ENCODE peak calls at places on chromosomes 2 and 18, in four cellular contexts. One of them, this sample, is unnamed. For H3K4me1, the result is how much of the 10 kb centered on the place peaks cover.

GRCh38 chr2:191020742-191021381 is 6.9 kb upstream of the STAT1 start:
- DNase-seq in H1: no peak
- DNase-seq in GM12878: no peak
- DNase-seq in HepG2: peak
- DNase-seq in this sample: no peak

GRCh38 chr18:44946529-44947113 is 265.9 kb downstream of the SETBP1 start:
- DNase-seq in HepG2: no peak
- DNase-seq in GM12878: no peak
- DNase-seq in H1: no peak
- DNase-seq in this sample: no peak

GRCh38 chr2:24924732-24925131 is 4.7 kb upstream of the ADCY3 start:
- DNase-seq in GM12878: no peak
- DNase-seq in H1: no peak
- DNase-seq in HepG2: no peak
- DNase-seq in this sample: no peak

GRCh38 chr2:73823916-73824523 is 4.7 kb upstream of the STAMBP start:
- DNase-seq in HepG2: peak
- DNase-seq in H1: no peak
- DNase-seq in GM12878: peak
- DNase-seq in this sample: peak

GRCh38 chr2:43223412-43224040 is 2.9 kb downstream of the ZFP36L2 start:
- DNase-seq in HepG2: no peak
- DNase-seq in H1: no peak
- DNase-seq in GM12878: no peak
- DNase-seq in this sample: no peak

GRCh38 chr2:200300650-200301314 is 5.7 kb upstream of the SPATS2L start:
- DNase-seq in GM12878: no peak
- DNase-seq in H1: no peak
- DNase-seq in HepG2: no peak
- DNase-seq in this sample: no peak

GRCh38 chr2:215530191-215530968 is 94.5 kb upstream of the FN1 start:
- DNase-seq in GM12878: no peak
- DNase-seq in HepG2: no peak
- DNase-seq in H1: no peak
- DNase-seq in this sample: no peak

GRCh38 chr2:97908208-97908676 is 87.5 kb downstream of the TMEM131 start:
- DNase-seq in GM12878: peak
- DNase-seq in HepG2: no peak
- DNase-seq in H1: no peak
- DNase-seq in this sample: no peak

GRCh38 chr2:216713691-216714411 is 18.5 kb upstream of the IGFBP5 start:
- DNase-seq in HepG2: no peak
- DNase-seq in H1: no peak
- DNase-seq in GM12878: no peak
- DNase-seq in this sample: no peak

GRCh38 chr2:9329497-9329896 is 93.8 kb downstream of the ITGB1BP1 start:
- DNase-seq in GM12878: no peak
- DNase-seq in HepG2: no peak
- DNase-seq in H1: no peak
- DNase-seq in this sample: no peak

GRCh38 chr2:26034597-26035067 is 748 bp downstream of the RAB10 start:
- DNase-seq in GM12878: no peak
- DNase-seq in H1: no peak
- DNase-seq in HepG2: no peak
- DNase-seq in this sample: no peak

GRCh38 chr2:234710587-234710986 is 213.7 kb upstream of the ARL4C start:
- DNase-seq in HepG2: peak
- DNase-seq in H1: no peak
- DNase-seq in GM12878: no peak
- DNase-seq in this sample: no peak

GRCh38 chr2:136281281-136282117 is 163.6 kb upstream of the CXCR4 start:
- DNase-seq in HepG2: no peak
- DNase-seq in H1: no peak
- DNase-seq in GM12878: peak
- DNase-seq in this sample: no peak

GRCh38 chr18:42001801-42002200 is 46.8 kb downstream of the PIK3C3 start:
- DNase-seq in HepG2: no peak
- DNase-seq in H1: no peak
- DNase-seq in GM12878: no peak
- DNase-seq in this sample: no peak

GRCh38 chr2:181586569-181587076 is 70.3 kb downstream of the CERKL start:
- DNase-seq in HepG2: no peak
- DNase-seq in H1: no peak
- DNase-seq in GM12878: peak
- DNase-seq in this sample: no peak

GRCh38 chr2:240503848-240504247 is 53.9 kb downstream of the ANKMY1 start:
- DNase-seq in HepG2: no peak
- DNase-seq in H1: no peak
- DNase-seq in GM12878: no peak
- DNase-seq in this sample: no peak

GRCh38 chr2:28394997-28395333 is 2.3 kb downstream of the FOSL2 start:
- DNase-seq in H1: no peak
- DNase-seq in GM12878: no peak
- DNase-seq in HepG2: no peak
- DNase-seq in this sample: no peak

GRCh38 chr18:41992066-41992465 is 37.0 kb downstream of the PIK3C3 start:
- DNase-seq in HepG2: no peak
- DNase-seq in GM12878: peak
- DNase-seq in H1: no peak
- DNase-seq in this sample: no peak

DNA sequence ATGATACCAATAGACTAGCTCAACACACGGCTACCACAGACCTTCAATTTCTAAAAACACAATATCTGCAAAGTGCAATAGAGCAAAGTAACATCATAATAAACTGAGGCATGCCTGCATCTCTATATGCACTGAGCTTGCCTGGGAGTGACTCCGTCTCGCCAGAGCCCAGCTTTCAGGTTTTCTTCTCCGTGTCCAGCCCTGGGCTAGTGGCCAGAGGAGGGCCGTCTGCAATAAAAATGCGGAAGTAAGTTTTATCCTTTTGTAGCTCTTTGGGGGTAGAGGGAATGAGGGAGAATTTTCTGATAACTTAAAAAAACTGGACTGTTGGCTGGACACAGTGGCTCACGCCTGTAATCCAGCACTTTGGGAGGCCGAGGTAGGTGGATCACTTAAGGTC is 41.0 kb upstream of the GPR17 start:
- DNase-seq in HepG2: no peak
- DNase-seq in GM12878: no peak
- DNase-seq in H1: no peak
- DNase-seq in this sample: no peak
- H3K4me1 ChIP-seq in HepG2: under half
- H3K4me1 ChIP-seq in GM12878: under half
- H3K4me1 ChIP-seq in H1: under half
- H3K4me1 ChIP-seq in this sample: under half

DNA sequence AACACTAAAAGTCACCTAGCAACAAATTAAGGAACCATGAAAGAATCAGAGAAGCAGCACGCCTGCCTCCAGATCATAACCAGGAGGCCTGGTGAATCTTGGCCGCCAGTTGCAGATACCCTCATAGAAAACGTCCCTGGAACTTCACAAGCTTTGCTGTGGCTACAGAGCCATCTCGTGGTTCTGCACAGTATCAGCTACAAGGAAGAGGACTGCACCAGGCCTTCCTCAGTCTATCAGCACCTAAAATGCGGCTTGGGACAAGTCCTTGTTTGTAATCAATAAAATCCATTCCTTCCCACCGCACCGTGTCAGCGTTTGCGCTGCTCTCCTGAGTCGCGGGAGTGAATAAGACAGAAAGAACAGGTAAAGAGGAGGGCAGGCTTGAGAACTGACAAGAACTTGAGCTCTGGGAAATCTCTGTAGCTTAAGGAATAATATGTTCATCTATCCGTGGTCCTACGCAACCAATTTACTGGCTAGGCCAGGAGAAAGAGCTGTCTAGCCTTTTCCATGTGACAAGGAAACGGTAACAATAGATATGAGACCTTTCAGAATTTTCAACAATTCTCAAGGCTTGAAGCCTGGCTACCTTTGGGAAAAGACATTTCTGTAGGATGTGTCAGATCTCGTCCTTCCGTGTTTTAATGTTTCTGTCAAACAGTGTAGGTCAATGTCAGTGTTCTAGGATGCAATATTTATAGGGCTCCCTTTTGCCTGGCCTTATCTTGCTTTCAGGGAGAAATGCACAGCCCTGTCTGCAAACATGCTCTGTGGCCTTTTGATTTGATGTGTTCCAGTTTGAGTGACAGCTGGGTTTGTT is 128.5 kb upstream of the RAB12 start:
- DNase-seq in GM12878: no peak
- DNase-seq in H1: no peak
- DNase-seq in HepG2: peak
- DNase-seq in this sample: peak
- TF ChIP-seq SUZ12 in GM12878: no peak
- TF ChIP-seq SUZ12 in H1: no peak
- TF ChIP-seq SUZ12 in HepG2: no peak
- TF ChIP-seq SUZ12 in this sample: no peak

GRCh38 chr2:16821696-16822095 is 156.1 kb upstream of the CYRIA start:
- DNase-seq in GM12878: no peak
- DNase-seq in HepG2: no peak
- DNase-seq in H1: no peak
- DNase-seq in this sample: no peak
- H3K4me3 ChIP-seq in GM12878: no peak
- H3K4me3 ChIP-seq in HepG2: no peak
- H3K4me3 ChIP-seq in H1: no peak
- H3K4me3 ChIP-seq in this sample: no peak

GRCh38 chr2:198117397-198118041 is 313.1 kb downstream of the PLCL1 start:
- DNase-seq in HepG2: no peak
- DNase-seq in H1: no peak
- DNase-seq in GM12878: no peak
- DNase-seq in this sample: no peak

GRCh38 chr2:198116652-198117175 is 312.3 kb downstream of the PLCL1 start:
- DNase-seq in HepG2: no peak
- DNase-seq in GM12878: no peak
- DNase-seq in H1: no peak
- DNase-seq in this sample: no peak

GRCh38 chr2:198114064-198114463 is 309.7 kb downstream of the PLCL1 start:
- DNase-seq in GM12878: no peak
- DNase-seq in HepG2: no peak
- DNase-seq in H1: no peak
- DNase-seq in this sample: no peak

GRCh38 chr2:198113316-198113715 is 308.9 kb downstream of the PLCL1 start:
- DNase-seq in GM12878: no peak
- DNase-seq in HepG2: no peak
- DNase-seq in H1: no peak
- DNase-seq in this sample: no peak
- H3K4me1 ChIP-seq in GM12878: under half
- H3K4me1 ChIP-seq in HepG2: under half
- H3K4me1 ChIP-seq in H1: under half
- H3K4me1 ChIP-seq in this sample: under half

GRCh38 chr2:20049631-20050030 is 1.8 kb downstream of the LAPTM4A start:
- DNase-seq in HepG2: no peak
- DNase-seq in H1: no peak
- DNase-seq in GM12878: no peak
- DNase-seq in this sample: no peak
- TF ChIP-seq SUZ12 in HepG2: no peak
- TF ChIP-seq SUZ12 in H1: no peak
- TF ChIP-seq SUZ12 in GM12878: no peak
- TF ChIP-seq SUZ12 in this sample: no peak